ENCODE peak calls at places on chromosome 17, in five cellular contexts. D, Z, M, V and C are unnamed samples.

GRCh38 chr17:58189436-58190146 is 2.9 kb upstream of the EPX start:
- DNase-seq in Z (no peak), V (no peak), M (peak; percentile 43), D (no peak), C (no peak)

GRCh38 chr17:61492759-61493526 is 40.7 kb downstream of the TBX4 start:
- DNase-seq in V (no peak), D (no peak), M (no peak), Z (no peak), C (no peak)

GRCh38 chr17:75642221-75643032 is 9.2 kb downstream of the SMIM5 start:
- DNase-seq in D (peak; percentile 9), Z (no peak), V (no peak), M (peak; percentile 78), C (peak; percentile 23)

GRCh38 chr17:76527430-76528111 is 9.9 kb downstream of the CYGB start:
- DNase-seq in V (no peak), D (no peak), Z (peak; percentile 78), M (no peak), C (no peak)

GRCh38 chr17:82965371-82965770 is 114.0 kb upstream of the METRNL start:
- DNase-seq in V (no peak), Z (no peak), M (no peak), D (no peak), C (no peak)

GRCh38 chr17:65973237-65973636 is 218.7 kb downstream of the CEP112 start:
- DNase-seq in M (no peak), V (no peak), Z (no peak), D (no peak), C (no peak)

GRCh38 chr17:81859906-81860755 is at the start of gene P4HB:
- DNase-seq in V (no peak), M (no peak), Z (peak; percentile 93), D (no peak), C (no peak)

GRCh38 chr17:15966879-15967248 is 21.9 kb downstream of the ADORA2B start:
- DNase-seq in V (no peak), D (no peak), M (no peak), Z (peak; percentile 65), C (no peak)

GRCh38 chr17:73610331-73610911 is 33.8 kb downstream of the SDK2 start:
- DNase-seq in D (no peak), M (no peak), V (no peak), Z (no peak), C (no peak)

GRCh38 chr17:40617678-40618240 is 29.9 kb downstream of the SMARCE1 start:
- DNase-seq in Z (no peak), V (no peak), M (no peak), D (no peak), C (no peak)

GRCh38 chr17:54891176-54891821 is 9.4 kb upstream of the TOM1L1 start:
- DNase-seq in M (peak; percentile 77), V (no peak), Z (peak; percentile 52), D (peak; percentile 12), C (no peak)

GRCh38 chr17:65723356-65723928 is 162.0 kb upstream of the AXIN2 start:
- DNase-seq in V (no peak), Z (no peak), M (no peak), D (no peak), C (no peak)

GRCh38 chr17:40303009-40303657 is 5.8 kb upstream of the RARA start:
- DNase-seq in D (no peak), Z (no peak), M (peak; percentile 63), V (no peak), C (no peak)

GRCh38 chr17:8965394-8966168 is at the start of gene PIK3R5:
- DNase-seq in D (peak; percentile 93), V (no peak), Z (peak; percentile 90), M (peak; percentile 11), C (peak; percentile 93)

GRCh38 chr17:49717371-49717841 is 9.6 kb upstream of the SLC35B1 start:
- DNase-seq in M (no peak), Z (no peak), V (no peak), D (no peak), C (no peak)

GRCh38 chr17:46995841-46996571 is 17.0 kb upstream of the RPRML start:
- DNase-seq in V (no peak), D (no peak), M (no peak), Z (no peak), C (no peak)

GRCh38 chr17:77475012-77475976 is 334.5 kb downstream of the SEC14L1 start:
- DNase-seq in Z (no peak), D (no peak), V (no peak), M (no peak), C (no peak)

GRCh38 chr17:72423718-72424117 is 302.9 kb downstream of the SOX9 start:
- DNase-seq in V (no peak), M (no peak), Z (no peak), D (no peak), C (no peak)

GRCh38 chr17:38418693-38419507 is 9.4 kb upstream of the ARHGAP23 start:
- DNase-seq in Z (peak; percentile 73), D (no peak), M (no peak), V (no peak), C (no peak)

GRCh38 chr17:66272699-66273390 is 29.6 kb upstream of the PRKCA start:
- DNase-seq in Z (no peak), D (no peak), M (peak; percentile 66), V (no peak), C (no peak)

GRCh38 chr17:1073241-1073962 is 76.5 kb downstream of the TIMM22 start:
- DNase-seq in Z (no peak), D (no peak), M (no peak), V (no peak), C (no peak)

GRCh38 chr17:8681175-8681949 is 50.8 kb upstream of the MYH10 start:
- DNase-seq in V (no peak), Z (no peak), M (no peak), D (no peak), C (no peak)

GRCh38 chr17:67053438-67054000 is 9.2 kb downstream of the CACNG1 start:
- DNase-seq in D (no peak), V (no peak), Z (no peak), M (no peak), C (no peak)

GRCh38 chr17:4476512-4477070 is 22.1 kb upstream of the SPNS2 start:
- DNase-seq in Z (no peak), V (no peak), M (no peak), D (no peak), C (no peak)

DNA sequence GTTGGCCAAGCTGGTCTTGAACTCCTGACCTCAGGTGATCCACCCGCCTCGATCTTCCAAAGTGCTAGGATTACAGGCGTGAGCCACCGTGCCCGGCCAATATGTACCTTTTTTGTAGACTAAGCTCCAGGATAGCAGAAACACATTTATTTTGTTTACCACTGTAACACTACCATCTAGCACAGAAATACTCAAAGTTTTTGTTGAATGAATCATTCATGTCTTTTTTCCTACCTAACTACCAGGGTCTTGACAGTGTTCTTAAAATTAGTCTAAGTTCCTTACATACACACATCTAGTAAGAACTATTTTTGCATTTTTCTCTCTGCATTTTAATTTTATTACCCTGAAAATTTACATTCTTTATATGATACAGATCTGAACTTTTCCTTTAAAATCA is 44.4 kb downstream of the AKAP10 start:
- DNase-seq in M (no peak), V (no peak), D (no peak), Z (no peak), C (no peak)
- TF ChIP-seq TAF1 in M (no peak), V (no peak), D (no peak), Z (no peak), C (no peak)

GRCh38 chr17:50863931-50864330 is 2.2 kb downstream of the TOB1 start:
- DNase-seq in D (no peak), V (no peak), Z (no peak), M (no peak), C (no peak)

GRCh38 chr17:50865868-50866260 is 290 bp downstream of the TOB1 start:
- DNase-seq in M (no peak), D (peak; percentile 35), Z (no peak), V (no peak), C (no peak)

GRCh38 chr17:50864747-50865059 is 1.5 kb downstream of the TOB1 start:
- DNase-seq in M (no peak), V (no peak), D (no peak), Z (no peak), C (no peak)

GRCh38 chr17:50866261-50866949 is at the start of gene TOB1:
- DNase-seq in M (peak; percentile 96), V (peak; percentile 84), Z (peak; percentile 97), D (peak; percentile 85), C (peak; percentile 85)

DNA sequence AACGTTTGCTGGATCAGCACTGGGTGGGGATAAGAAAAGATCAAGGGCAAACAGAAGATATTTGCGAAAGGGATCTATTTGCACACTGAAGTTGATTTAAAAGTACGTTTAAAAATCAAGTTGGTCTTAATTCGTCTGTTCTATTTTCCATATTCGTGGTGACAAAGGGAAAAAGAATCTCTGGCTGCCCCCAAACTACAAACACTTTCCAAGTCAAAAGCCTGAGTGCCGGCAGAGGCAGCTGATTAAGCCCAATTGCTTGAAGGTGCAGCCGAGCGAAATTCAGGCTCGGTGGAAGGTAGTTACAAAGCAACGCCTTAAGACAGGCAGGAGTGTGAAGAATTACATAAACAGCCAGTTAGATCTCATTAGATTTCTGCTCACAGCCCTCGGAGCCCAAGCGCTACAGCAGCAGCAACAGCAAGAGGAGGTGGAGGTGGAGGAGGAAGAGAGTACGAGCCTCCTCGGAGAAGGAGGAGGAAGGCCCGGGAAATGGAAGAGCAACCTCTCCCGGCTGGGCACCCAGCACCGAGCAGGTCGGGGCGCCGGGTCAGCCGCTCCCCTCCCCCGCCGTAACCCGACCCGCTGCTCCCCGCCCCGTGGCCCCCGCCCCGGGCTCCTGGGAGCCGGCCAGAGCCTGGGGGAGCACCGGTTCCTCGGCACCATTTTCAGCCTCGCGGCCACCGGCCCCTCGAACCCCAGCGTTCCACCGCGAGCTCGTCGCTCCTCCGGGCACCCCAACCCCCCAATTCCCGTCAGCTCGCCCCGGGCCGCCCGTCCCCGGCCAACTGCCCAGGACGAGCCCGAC is 890 bp downstream of the TOB1 start:
- DNase-seq in V (no peak), Z (peak; percentile 76), M (peak; percentile 70), D (no peak), C (no peak)
- TF ChIP-seq POLR2A in V (no peak), Z (no peak), M (no peak), D (no peak), C (no peak)

GRCh38 chr17:29123111-29123510 is 57.1 kb downstream of the MYO18A start:
- DNase-seq in D (no peak), V (no peak), Z (no peak), M (no peak), C (no peak)

GRCh38 chr17:29125651-29126050 is 54.5 kb downstream of the MYO18A start:
- DNase-seq in V (no peak), Z (no peak), D (no peak), M (no peak), C (no peak)

GRCh38 chr17:29126268-29126923 is 53.8 kb downstream of the MYO18A start:
- DNase-seq in Z (no peak), D (no peak), V (no peak), M (no peak), C (no peak)

GRCh38 chr17:29124135-29124930 is 55.9 kb downstream of the MYO18A start:
- DNase-seq in Z (peak; percentile 57), V (no peak), M (peak; percentile 83), D (peak; percentile 61), C (peak; percentile 60)

DNA sequence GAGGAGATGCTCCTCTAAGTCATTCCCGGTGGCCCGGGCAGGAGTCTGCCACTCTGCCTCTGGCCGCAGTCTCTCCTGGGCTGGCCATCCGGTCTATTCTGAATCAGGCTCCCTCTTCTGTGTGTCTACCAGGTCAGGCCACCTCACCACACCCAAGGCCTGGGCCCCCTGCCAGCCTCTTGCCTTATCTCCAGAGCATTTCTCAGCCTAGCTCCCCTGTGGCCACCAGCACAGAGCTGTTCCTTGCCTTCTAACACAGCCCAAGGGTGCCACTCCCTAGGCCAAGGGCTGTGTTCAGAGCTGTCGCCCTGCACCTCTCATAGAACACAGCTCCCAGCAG is 55.3 kb downstream of the MYO18A start:
- DNase-seq in M (peak; percentile 81), V (no peak), Z (no peak), D (no peak), C (no peak)
- TF ChIP-seq TAF1 in M (no peak), V (no peak), Z (no peak), D (no peak), C (no peak)

GRCh38 chr17:20187049-20187448 is 177.9 kb downstream of the SPECC1 start:
- DNase-seq in M (no peak), Z (no peak), V (no peak), D (no peak), C (no peak)
- TF ChIP-seq POLR2A in M (no peak), Z (no peak), V (no peak), D (no peak), C (no peak)